ENCODE peak calls at places on chromosome 11, in ten cellular contexts. K is NCI-H2171; H is left ventricle myocardium inferior; U is GM12891; Z is activated T-helper 1 cell treated with anti-CD3 and anti-CD28 coated beads, Interleukin-12 subunit alpha, Interleukin-12 subunit beta, Interleukin-2, Interleukin-4 antibody, amounts not matched to agents 30 ng/mL and 10 ng/mL and 1 ng/mL, durations not matched to agents 14 hours and 24 hours and 36 hours; M is pons; F is AG04450; P is GM06990; N is stimulated activated CD4-positive, alpha-beta T cell treated with anti-CD3 and anti-CD28 coated beads, Interleukin-1b, Interleukin-23, amount 100 ng/mL, for 1 hour; J is endothelial cell of umbilical vein. B is an unnamed sample.

GRCh38 chr11:1514349-1515061 is 27.9 kb upstream of the MOB2 start:
- DNase-seq in P (no peak), H (peak), Z (no peak), N (no peak), J (no peak), K (no peak), M (no peak), F (no peak), U (no peak), B (no peak)

GRCh38 chr11:84886344-84886743 is 740.8 kb downstream of the DLG2 start:
- DNase-seq in K (no peak), H (no peak), P (no peak), J (no peak), Z (no peak), M (no peak), U (no peak), N (no peak), F (no peak), B (peak)

GRCh38 chr11:114678125-114679036 is at the start of gene NXPE2:
- DNase-seq in K (no peak), J (no peak), U (no peak), Z (no peak), F (peak), H (no peak), N (no peak), P (no peak), M (no peak), B (peak)

GRCh38 chr11:16240687-16241086 is 115.7 kb downstream of the SOX6 start:
- DNase-seq in K (no peak), P (no peak), H (no peak), F (no peak), Z (no peak), U (no peak), N (no peak), J (no peak), M (no peak), B (no peak)

GRCh38 chr11:27281740-27282139 is 81.3 kb downstream of the CCDC34 start:
- DNase-seq in M (no peak), N (no peak), P (peak), U (no peak), Z (no peak), K (no peak), J (no peak), H (no peak), F (no peak), B (no peak)

GRCh38 chr11:32259641-32260081 is 168.8 kb downstream of the RCN1 start:
- DNase-seq in M (peak), F (peak), N (no peak), K (peak), J (no peak), Z (no peak), H (no peak), U (peak), P (peak), B (no peak)

GRCh38 chr11:134642206-134642605 is 230.2 kb upstream of the B3GAT1 start:
- DNase-seq in M (no peak), N (no peak), F (no peak), H (no peak), Z (no peak), K (no peak), U (no peak), J (no peak), P (no peak), B (no peak)

GRCh38 chr11:112004389-112004788 is 20.8 kb upstream of the DLAT start:
- DNase-seq in K (no peak), J (no peak), Z (no peak), P (no peak), F (no peak), N (no peak), H (no peak), U (peak), M (no peak), B (no peak)

GRCh38 chr11:116558504-116559252 is 214.1 kb downstream of the BUD13 start:
- DNase-seq in U (no peak), K (no peak), M (no peak), N (no peak), Z (no peak), J (peak), H (no peak), F (no peak), P (no peak), B (no peak)

GRCh38 chr11:128496684-128497056 is 90.7 kb downstream of the ETS1 start:
- DNase-seq in N (no peak), J (no peak), Z (no peak), F (no peak), U (no peak), K (no peak), P (no peak), M (no peak), H (no peak), B (no peak)

GRCh38 chr11:47924184-47924671 is 56.1 kb upstream of the PTPRJ start:
- DNase-seq in M (no peak), H (no peak), U (no peak), P (no peak), K (no peak), F (no peak), N (no peak), Z (no peak), J (peak), B (peak)

GRCh38 chr11:87493516-87493915 is 455.8 kb downstream of the TMEM135 start:
- DNase-seq in M (no peak), U (no peak), N (no peak), P (no peak), H (no peak), K (no peak), J (no peak), Z (no peak), F (no peak), B (no peak)

GRCh38 chr11:27933992-27934829 is 173.7 kb downstream of the KIF18A start:
- DNase-seq in K (no peak), N (no peak), H (no peak), P (no peak), F (peak), Z (no peak), U (no peak), J (peak), M (no peak), B (peak)

GRCh38 chr11:115527534-115528125 is 23.4 kb upstream of the CADM1 start:
- DNase-seq in H (no peak), U (no peak), N (no peak), P (no peak), J (no peak), F (no peak), K (no peak), Z (no peak), M (no peak), B (no peak)

GRCh38 chr11:17098038-17098437 is 20.6 kb upstream of the RPS13 start:
- DNase-seq in Z (no peak), P (no peak), K (no peak), N (no peak), U (no peak), M (peak), H (no peak), F (no peak), J (no peak), B (no peak)

GRCh38 chr11:34203377-34203801 is 98.0 kb downstream of the NAT10 start:
- DNase-seq in P (no peak), H (no peak), K (no peak), N (no peak), Z (no peak), U (no peak), F (no peak), M (no peak), J (no peak), B (no peak)

GRCh38 chr11:25449100-25449499 is 882.8 kb upstream of the ANO3 start:
- DNase-seq in F (no peak), U (no peak), K (no peak), M (no peak), H (no peak), J (no peak), P (no peak), N (no peak), Z (no peak), B (no peak)

GRCh38 chr11:35786918-35787557 is 124.5 kb downstream of the TRIM44 start:
- DNase-seq in P (no peak), H (no peak), F (peak), N (no peak), J (no peak), M (no peak), K (no peak), Z (no peak), U (no peak), B (no peak)

GRCh38 chr11:10349281-10349665 is 44.4 kb downstream of the ADM start:
- DNase-seq in K (no peak), U (no peak), F (no peak), Z (no peak), H (no peak), M (no peak), P (no peak), J (no peak), N (no peak), B (peak)

GRCh38 chr11:118592616-118593367 is 14.6 kb upstream of the PHLDB1 start:
- DNase-seq in M (peak), J (no peak), N (no peak), Z (no peak), U (no peak), H (no peak), F (no peak), K (no peak), P (no peak), B (no peak)

GRCh38 chr11:3224730-3225098 is 6.1 kb upstream of the MRGPRG start:
- DNase-seq in U (no peak), P (no peak), J (no peak), N (no peak), K (no peak), H (no peak), M (no peak), Z (no peak), F (no peak), B (no peak)

GRCh38 chr11:117292616-117293015 is 1.5 kb downstream of the BACE1-AS start:
- DNase-seq in P (no peak), F (no peak), H (no peak), K (no peak), Z (no peak), U (no peak), M (no peak), J (no peak), N (no peak), B (no peak)

GRCh38 chr11:1759151-1759850 is 4.4 kb downstream of the CTSD start:
- DNase-seq in F (no peak), K (no peak), M (no peak), P (no peak), U (no peak), J (no peak), N (no peak), H (no peak), Z (no peak), B (no peak)

GRCh38 chr11:11279956-11280689 is 72.9 kb downstream of the CSNK2A3 start:
- DNase-seq in K (no peak), P (no peak), H (no peak), Z (no peak), M (no peak), J (peak), N (no peak), F (peak), U (no peak), B (no peak)

GRCh38 chr11:96978751-96979150 is 588.9 kb downstream of the JRKL start:
- DNase-seq in N (no peak), H (no peak), K (no peak), F (no peak), J (no peak), U (no peak), Z (no peak), M (no peak), P (no peak), B (no peak)

GRCh38 chr11:35593143-35593542 is 25.1 kb upstream of the FJX1 start:
- DNase-seq in N (no peak), P (no peak), M (no peak), J (no peak), H (no peak), K (no peak), U (no peak), F (peak), Z (no peak), B (peak)